ENCODE peak calls at places on chromosomes 16 and 17, in six cellular contexts. Y, O, E, Q, H and F are unnamed samples.

GRCh38 chr16:69340095-69340644 is 598 bp downstream of the NIP7 start:
- DNase-seq in Y (peak; percentile 25), O (peak; percentile 23), E (peak; percentile 36), Q (no peak), H (peak; percentile 53), F (peak; percentile 32)

GRCh38 chr17:74919440-74920305 is 3.4 kb downstream of the USH1G start:
- DNase-seq in Y (peak; percentile 30), O (peak; percentile 20), E (no peak), Q (peak; percentile 94), H (peak; percentile 65), F (no peak)

GRCh38 chr16:72878301-72879269 is 169.3 kb downstream of the ZFHX3 start:
- DNase-seq in Y (peak; percentile 91), O (peak; percentile 88), E (peak; percentile 93), Q (no peak), H (peak; percentile 8), F (peak; percentile 21)

GRCh38 chr17:12794919-12795517 is 5.7 kb downstream of the ARHGAP44 start:
- DNase-seq in Y (no peak), O (no peak), E (no peak), Q (no peak), H (no peak), F (no peak)

GRCh38 chr16:75116911-75117245 is 298 bp upstream of the LDHD start:
- DNase-seq in Y (no peak), O (no peak), E (no peak), Q (no peak), H (no peak), F (no peak)

GRCh38 chr17:45241315-45242011 is 19.8 kb downstream of the FMNL1 start:
- DNase-seq in Y (no peak), O (no peak), E (no peak), Q (no peak), H (no peak), F (no peak)

GRCh38 chr16:58329147-58329546 is 34.3 kb upstream of the PRSS54 start:
- DNase-seq in Y (peak; percentile 46), O (peak; percentile 40), E (no peak), Q (no peak), H (peak; percentile 57), F (peak; percentile 48)

GRCh38 chr17:49287481-49287880 is 56.9 kb upstream of the PHOSPHO1 start:
- DNase-seq in Y (no peak), O (no peak), E (no peak), Q (no peak), H (no peak), F (no peak)

GRCh38 chr16:48546774-48547173 is 63.2 kb downstream of the N4BP1 start:
- DNase-seq in Y (no peak), O (no peak), E (no peak), Q (no peak), H (no peak), F (no peak)

GRCh38 chr16:56637814-56638750 is at the start of gene MT1A:
- DNase-seq in Y (peak; percentile 65), O (peak; percentile 62), E (peak; percentile 36), Q (peak; percentile 23), H (peak; percentile 74), F (peak; percentile 39)

GRCh38 chr17:21213491-21214014 is 408 bp downstream of the TMEM11 start:
- DNase-seq in Y (peak; percentile 39), O (peak; percentile 40), E (no peak), Q (peak; percentile 72), H (peak; percentile 80), F (peak; percentile 73)

GRCh38 chr16:27251561-27252205 is 16.9 kb downstream of the NSMCE1 start:
- DNase-seq in Y (no peak), O (no peak), E (no peak), Q (no peak), H (no peak), F (no peak)

DNA sequence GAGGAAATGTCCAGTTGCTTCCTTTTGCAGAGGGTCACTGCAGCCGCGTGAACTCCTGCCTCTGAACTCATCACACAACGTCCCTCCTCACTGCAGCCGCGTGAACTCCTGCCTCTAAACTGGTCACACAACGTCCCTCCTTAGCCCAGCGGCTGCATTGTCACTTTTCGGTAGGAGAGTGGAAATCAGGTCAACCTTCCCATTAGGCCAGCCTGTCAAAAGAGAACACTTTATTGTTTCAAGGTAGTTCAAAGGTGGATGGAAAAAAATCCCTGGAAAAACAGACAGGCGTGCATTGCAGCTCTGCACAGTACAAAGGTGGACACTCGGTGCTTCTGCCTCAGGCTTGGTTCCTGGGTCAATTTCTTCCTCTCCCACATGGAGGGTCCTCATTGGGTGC is 280.2 kb downstream of the FOXL1 start:
- DNase-seq in Y (no peak), O (no peak), E (no peak), Q (no peak), H (no peak), F (no peak)
- H3K4me3 ChIP-seq in Y (no peak overlapping the region), O (no peak overlapping the region), E (no peak overlapping the region), Q (no peak overlapping the region), H (no peak overlapping the region), F (no peak overlapping the region)

DNA sequence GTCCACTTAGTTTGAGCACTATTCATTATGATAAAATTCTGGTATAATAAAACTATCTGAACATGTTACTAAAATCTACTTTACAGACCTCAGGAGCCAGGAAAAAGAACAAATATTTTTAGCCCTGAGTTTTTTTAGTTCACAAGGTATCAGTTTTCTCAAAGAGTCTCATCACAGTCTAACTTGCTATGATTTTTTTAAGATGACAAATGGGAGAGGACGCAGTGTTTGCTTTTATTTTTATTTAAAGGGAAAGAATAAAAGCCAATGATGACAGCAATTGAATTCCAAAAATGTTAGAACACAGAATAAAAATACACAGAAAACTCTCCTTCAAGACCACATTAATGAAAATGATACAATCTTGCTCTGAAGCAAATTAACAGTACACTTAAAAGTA is 7.4 kb downstream of the MED13 start:
- DNase-seq in Y (no peak), O (no peak), E (no peak), Q (no peak), H (no peak), F (peak; percentile 42)
- H3K4me3 ChIP-seq in Y (no peak overlapping the region), O (no peak overlapping the region), E (no peak overlapping the region), Q (no peak overlapping the region), H (no peak overlapping the region), F (no peak overlapping the region)

GRCh38 chr17:61799812-61800484 is 63.4 kb downstream of the BRIP1 start:
- DNase-seq in Y (no peak), O (no peak), E (no peak), Q (no peak), H (no peak), F (no peak)
- H3K4me3 ChIP-seq in Y (no peak overlapping the region), O (no peak overlapping the region), E (no peak overlapping the region), Q (no peak overlapping the region), H (no peak overlapping the region), F (no peak overlapping the region)

GRCh38 chr16:6562985-6563384 is 769.7 kb upstream of the RBFOX1 start:
- DNase-seq in Y (no peak), O (no peak), E (no peak), Q (no peak), H (no peak), F (no peak)

GRCh38 chr16:6558661-6559060 is 774.0 kb upstream of the RBFOX1 start:
- DNase-seq in Y (no peak), O (no peak), E (no peak), Q (no peak), H (no peak), F (no peak)

DNA sequence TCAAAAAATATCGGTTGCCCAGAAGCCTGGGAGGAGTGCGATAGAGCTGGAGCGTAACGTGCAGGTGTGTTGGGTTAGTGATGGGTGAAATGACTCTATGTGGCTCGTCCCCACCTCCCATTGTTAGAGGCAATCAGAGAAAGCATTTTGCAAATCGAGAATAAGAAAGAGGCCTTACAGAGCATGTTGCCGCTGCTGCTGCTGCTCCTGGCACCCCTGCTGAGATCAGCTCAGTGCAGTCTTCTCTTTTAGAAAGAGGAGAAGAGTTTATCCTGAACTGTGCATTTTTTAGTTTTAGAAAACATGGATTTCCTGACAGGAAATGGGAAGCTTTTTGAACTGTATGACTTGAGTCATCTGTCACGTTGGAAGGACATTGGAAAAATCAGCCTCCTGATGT is 774.5 kb upstream of the RBFOX1 start:
- DNase-seq in Y (no peak), O (no peak), E (no peak), Q (no peak), H (no peak), F (no peak)
- H3K4me3 ChIP-seq in Y (no peak overlapping the region), O (no peak overlapping the region), E (no peak overlapping the region), Q (no peak overlapping the region), H (no peak overlapping the region), F (no peak overlapping the region)

GRCh38 chr17:73503560-73503959 is 140.7 kb downstream of the SDK2 start:
- DNase-seq in Y (no peak), O (no peak), E (no peak), Q (no peak), H (no peak), F (no peak)
- H3K4me3 ChIP-seq in Y (no peak overlapping the region), O (no peak overlapping the region), E (no peak overlapping the region), Q (no peak overlapping the region), H (no peak overlapping the region), F (no peak overlapping the region)

GRCh38 chr17:82729479-82730260 is 5.7 kb upstream of the FN3K start:
- DNase-seq in Y (no peak), O (no peak), E (no peak), Q (no peak), H (no peak), F (no peak)

GRCh38 chr17:82737981-82738877 is 2.8 kb downstream of the FN3K start:
- DNase-seq in Y (peak; percentile 56), O (peak; percentile 66), E (no peak), Q (no peak), H (peak; percentile 68), F (no peak)

GRCh38 chr17:82736511-82737185 is 1.2 kb downstream of the FN3K start:
- DNase-seq in Y (no peak), O (no peak), E (no peak), Q (no peak), H (no peak), F (no peak)

GRCh38 chr17:82732118-82732743 is 3.2 kb upstream of the FN3K start:
- DNase-seq in Y (no peak), O (no peak), E (no peak), Q (no peak), H (no peak), F (no peak)

DNA sequence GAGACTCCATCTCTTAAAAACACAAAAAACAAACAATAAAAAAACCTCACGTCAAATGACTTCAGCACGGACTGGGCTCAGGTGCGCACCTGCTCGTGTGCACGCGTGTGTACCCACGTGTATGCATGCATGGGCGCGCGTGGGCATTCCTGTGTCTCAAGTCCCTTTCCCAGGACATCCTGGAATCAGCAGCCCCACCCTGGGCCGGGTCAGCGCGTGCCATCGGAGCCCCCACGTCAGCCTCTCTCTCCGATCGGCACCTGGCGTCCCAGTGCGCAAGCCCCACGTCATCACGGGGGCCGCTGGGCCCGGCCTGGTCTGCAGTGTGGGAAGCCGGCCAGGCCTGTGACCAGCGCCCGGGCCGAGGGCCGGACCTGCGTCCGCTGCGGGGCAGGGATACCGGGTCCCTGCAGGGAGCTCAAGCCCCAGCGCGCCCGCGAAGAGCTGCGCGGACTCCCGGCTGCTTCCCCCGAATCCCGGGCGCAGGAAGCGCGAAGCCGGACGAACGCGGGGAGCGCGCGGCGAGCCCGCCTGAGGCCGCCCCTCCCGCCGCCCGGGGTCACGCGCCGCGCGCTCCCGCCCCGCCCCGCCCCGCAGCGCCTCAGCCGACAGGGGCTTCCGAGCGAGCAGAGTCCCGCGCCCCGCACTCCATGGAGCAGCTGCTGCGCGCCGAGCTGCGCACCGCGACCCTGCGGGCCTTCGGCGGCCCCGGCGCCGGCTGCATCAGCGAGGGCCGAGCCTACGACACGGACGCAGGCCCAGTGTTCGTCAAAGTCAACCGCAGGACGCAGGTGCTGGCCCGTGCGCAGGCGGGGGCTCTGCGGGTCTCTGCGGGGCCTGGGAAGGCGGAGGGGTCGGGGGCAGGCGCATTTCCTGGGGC is at the start of gene FN3K:
- DNase-seq in Y (peak; percentile 79), O (peak; percentile 85), E (peak; percentile 79), Q (peak; percentile 50), H (peak; percentile 73), F (peak; percentile 77)
- H3K4me3 ChIP-seq in Y (peak within 1 kb of the TSS; percentile 91), O (peak within 1 kb of the TSS; percentile 42), E (peak within 1 kb of the TSS; percentile 86), Q (peak within 1 kb of the TSS; percentile 57), H (peak within 1 kb of the TSS; percentile 73), F (peak within 1 kb of the TSS; percentile 83)